ENCODE peak calls at places on chromosome 20, in five cellular contexts. K is tibial artery, Y is GM13976, G is IMR-90, T is upper lobe of right lung. F is an unnamed sample.

GRCh38 chr20:25056601-25057233 is 1.2 kb downstream of the ACSS1 start:
- DNase-seq in K (peak), Y (peak), G (no peak), T (no peak), F (no peak)

GRCh38 chr20:17992847-17993508 is 24.2 kb downstream of the MGME1 start:
- DNase-seq in K (no peak), Y (no peak), G (peak), T (no peak), F (no peak)

GRCh38 chr20:43404880-43405279 is 52.8 kb upstream of the SRSF6 start:
- DNase-seq in K (no peak), Y (peak), G (no peak), T (no peak), F (no peak)

GRCh38 chr20:24917797-24918578 is 31.1 kb upstream of the CST7 start:
- DNase-seq in K (peak), Y (peak), G (peak), T (peak), F (peak)

GRCh38 chr20:32964575-32964974 is 39.7 kb downstream of the SUN5 start:
- DNase-seq in K (no peak), Y (no peak), G (no peak), T (peak), F (no peak)

GRCh38 chr20:8255945-8256632 is 124.0 kb downstream of the PLCB1 start:
- DNase-seq in K (no peak), Y (no peak), G (no peak), T (no peak), F (no peak)

GRCh38 chr20:10553326-10553984 is 118.3 kb downstream of the SLX4IP start:
- DNase-seq in K (peak), Y (peak), G (peak), T (peak), F (peak)

GRCh38 chr20:48629069-48629959 is 198.5 kb downstream of the PREX1 start:
- DNase-seq in K (no peak), Y (no peak), G (no peak), T (no peak), F (no peak)

GRCh38 chr20:24986436-24987015 is 6.0 kb downstream of the APMAP start:
- DNase-seq in K (no peak), Y (no peak), G (no peak), T (peak), F (no peak)

GRCh38 chr20:42083280-42083679 is 465.1 kb upstream of the CHD6 start:
- DNase-seq in K (no peak), Y (no peak), G (no peak), T (no peak), F (no peak)

GRCh38 chr20:48478806-48479550 is 348.8 kb downstream of the PREX1 start:
- DNase-seq in K (no peak), Y (no peak), G (no peak), T (no peak), F (no peak)

GRCh38 chr20:50487397-50487796 is 22.8 kb upstream of the PTPN1 start:
- DNase-seq in K (no peak), Y (no peak), G (no peak), T (no peak), F (no peak)

GRCh38 chr20:34369265-34369664 is 6.2 kb downstream of the ITCH start:
- DNase-seq in K (no peak), Y (no peak), G (no peak), T (no peak), F (no peak)

GRCh38 chr20:31968299-31969126 is 562 bp downstream of the XKR7 start:
- DNase-seq in K (peak), Y (peak), G (peak), T (peak), F (peak)

GRCh38 chr20:8678098-8678776 is 390.6 kb upstream of the PLCB4 start:
- DNase-seq in K (no peak), Y (no peak), G (peak), T (no peak), F (no peak)

GRCh38 chr20:24950836-24951525 is 1.9 kb downstream of the CST7 start:
- DNase-seq in K (no peak), Y (peak), G (no peak), T (peak), F (no peak)

GRCh38 chr20:23126281-23127061 is 40.3 kb upstream of the CD93 start:
- DNase-seq in K (no peak), Y (no peak), G (no peak), T (peak), F (no peak)

GRCh38 chr20:61391185-61391584 is 139.1 kb downstream of the CDH4 start:
- DNase-seq in K (no peak), Y (no peak), G (no peak), T (no peak), F (no peak)

GRCh38 chr20:41738584-41739193 is 120.5 kb upstream of the CHD6 start:
- DNase-seq in K (peak), Y (peak), G (peak), T (no peak), F (peak)

GRCh38 chr20:48153105-48153504 is 367.8 kb upstream of the SULF2 start:
- DNase-seq in K (no peak), Y (no peak), G (no peak), T (no peak), F (no peak)

GRCh38 chr20:48738399-48739304 is 89.1 kb downstream of the PREX1 start:
- DNase-seq in K (no peak), Y (peak), G (no peak), T (no peak), F (no peak)

GRCh38 chr20:12966468-12967085 is 42.2 kb upstream of the SPTLC3 start:
- DNase-seq in K (no peak), Y (no peak), G (peak), T (no peak), F (no peak)

GRCh38 chr20:25209911-25210310 is 14.4 kb downstream of the ENTPD6 start:
- DNase-seq in K (no peak), Y (no peak), G (no peak), T (no peak), F (no peak)

GRCh38 chr20:25066386-25066785 is 8.4 kb upstream of the ACSS1 start:
- DNase-seq in K (no peak), Y (no peak), G (no peak), T (peak), F (no peak)

DNA sequence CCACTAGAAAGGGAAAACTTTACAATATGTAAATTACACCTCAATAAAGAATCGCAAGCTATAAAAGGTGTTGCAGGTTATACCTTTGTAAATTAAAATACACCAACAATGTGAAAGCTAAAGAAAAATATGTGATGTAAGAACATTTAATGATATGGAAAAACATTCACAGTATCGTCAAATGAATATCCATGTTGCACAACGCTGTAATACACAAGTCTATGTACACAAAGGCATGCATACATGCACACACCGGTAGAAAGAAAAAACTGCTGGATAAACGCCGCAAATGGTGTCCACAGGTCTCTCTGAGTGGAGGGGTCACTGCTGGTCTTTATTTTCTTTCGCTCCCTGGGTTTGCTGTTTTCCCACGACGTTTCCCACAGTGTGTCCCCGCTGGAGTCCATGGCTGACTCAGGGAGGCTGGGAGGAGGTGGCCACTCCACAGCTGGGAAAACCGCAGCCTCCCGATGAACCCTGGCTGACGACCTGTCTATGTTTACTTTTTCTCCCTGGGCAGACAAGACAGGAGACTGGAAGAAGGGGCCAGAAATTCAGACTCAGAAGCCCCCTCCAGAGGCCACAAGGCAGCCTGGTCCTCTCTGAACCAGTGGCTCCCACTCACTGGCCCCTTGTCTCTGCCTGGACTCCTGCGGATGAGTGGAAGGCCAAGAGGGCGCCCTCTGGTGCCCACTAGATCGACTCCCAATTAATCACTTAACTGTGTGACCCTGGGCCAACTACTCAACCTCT is 13.0 kb upstream of the BPI start:
- DNase-seq in K (no peak), Y (no peak), G (peak), T (no peak), F (peak)
- TF ChIP-seq CTCF in K (no peak), Y (no peak), G (peak), T (peak), F (peak)

GRCh38 chr20:951384-952169 is 35.4 kb upstream of the ANGPT4 start:
- DNase-seq in K (no peak), Y (no peak), G (no peak), T (no peak), F (no peak)

GRCh38 chr20:955111-955510 is 39.0 kb upstream of the ANGPT4 start:
- DNase-seq in K (no peak), Y (no peak), G (no peak), T (no peak), F (no peak)

GRCh38 chr20:952196-952795 is 36.2 kb upstream of the ANGPT4 start:
- DNase-seq in K (no peak), Y (no peak), G (no peak), T (no peak), F (no peak)

GRCh38 chr20:955656-956055 is 39.5 kb upstream of the ANGPT4 start:
- DNase-seq in K (no peak), Y (no peak), G (no peak), T (no peak), F (no peak)

GRCh38 chr20:953742-954141 is 37.6 kb upstream of the ANGPT4 start:
- DNase-seq in K (no peak), Y (no peak), G (no peak), T (no peak), F (peak)
- TF ChIP-seq CTCF in K (peak), Y (no peak), G (peak), T (no peak), F (no peak)

GRCh38 chr20:54219751-54220426 is 12.0 kb downstream of the PFDN4 start:
- DNase-seq in K (no peak), Y (no peak), G (peak), T (no peak), F (no peak)
- TF ChIP-seq CTCF in K (peak), Y (peak), G (peak), T (peak), F (peak)

GRCh38 chr20:58574469-58574868 is 59.3 kb upstream of the APCDD1L start:
- DNase-seq in K (no peak), Y (no peak), G (no peak), T (no peak), F (no peak)
- TF ChIP-seq CTCF in K (no peak), Y (no peak), G (no peak), T (no peak), F (no peak)

DNA sequence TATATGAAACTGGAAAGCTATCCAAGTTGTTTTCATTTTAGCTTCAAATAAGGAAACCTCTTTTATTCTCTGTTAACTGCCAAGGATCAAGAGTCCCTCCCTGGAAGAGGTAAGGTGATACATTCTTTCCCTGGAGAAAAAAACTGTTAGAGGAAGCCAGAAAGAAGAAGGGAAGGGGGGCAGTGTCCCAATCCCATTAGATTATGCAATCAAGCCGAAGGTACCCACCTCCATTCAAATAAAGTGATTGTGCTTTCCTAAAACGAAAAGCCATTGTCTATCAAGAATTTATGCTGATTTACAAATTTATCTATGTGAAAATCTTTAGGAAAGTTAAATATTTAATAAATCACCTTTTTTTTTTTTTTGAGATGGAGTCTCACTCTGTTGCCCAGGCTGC is 9.5 kb upstream of the UQCC1 start:
- DNase-seq in K (no peak), Y (no peak), G (no peak), T (no peak), F (no peak)
- TF ChIP-seq CTCF in K (no peak), Y (no peak), G (no peak), T (no peak), F (no peak)

DNA sequence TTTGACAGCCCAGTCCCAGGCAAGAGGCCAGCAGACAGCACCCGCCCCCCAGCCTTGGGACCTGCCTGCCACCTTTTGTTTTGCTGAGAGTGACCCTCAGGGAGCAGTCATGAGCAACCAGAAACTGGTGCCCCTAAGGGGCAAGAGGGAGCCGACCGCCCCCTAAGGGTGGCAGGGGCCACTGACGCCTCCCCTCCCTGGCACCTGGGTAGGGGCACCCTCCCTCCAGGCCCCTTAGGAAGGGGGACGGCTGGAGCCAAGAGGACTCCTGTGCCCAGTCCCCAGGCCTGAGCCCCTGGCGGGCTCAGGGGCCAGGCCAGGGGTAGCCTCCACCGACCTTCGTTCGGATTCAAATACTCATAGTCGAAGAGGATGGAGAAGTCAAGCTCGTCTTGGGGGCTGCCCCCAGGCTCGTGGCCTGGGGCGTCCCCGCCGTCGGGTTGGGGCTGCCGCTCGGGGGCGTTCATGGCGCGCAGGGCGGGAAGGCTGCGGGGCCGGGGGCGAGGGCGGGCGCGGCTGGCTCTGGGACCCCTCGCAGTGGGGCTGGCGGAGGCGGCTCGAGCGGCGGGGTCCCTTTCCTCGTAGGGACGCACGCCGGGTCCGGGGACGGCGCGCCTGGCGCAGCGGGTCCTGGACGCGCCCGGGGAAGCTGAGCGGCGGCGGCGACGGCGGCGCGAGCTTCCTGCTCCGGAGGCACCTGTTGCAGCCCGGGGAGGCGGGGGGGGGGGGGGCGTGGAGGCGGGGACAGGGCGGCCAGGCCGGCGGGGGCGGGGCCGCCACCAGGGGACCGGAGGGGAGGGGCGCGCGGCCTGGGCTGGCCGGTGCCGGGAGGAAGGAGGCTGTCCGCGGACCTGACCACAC is at the start of gene NFATC2:
- DNase-seq in K (no peak), Y (peak), G (no peak), T (peak), F (peak)
- TF ChIP-seq CTCF in K (no peak), Y (peak), G (no peak), T (peak), F (no peak)

GRCh38 chr20:62405108-62405980 is 1.7 kb downstream of the CABLES2 start:
- DNase-seq in K (peak), Y (no peak), G (peak), T (peak), F (peak)
- TF ChIP-seq CTCF in K (peak), Y (peak), G (peak), T (peak), F (peak)

GRCh38 chr20:63765082-63765873 is 25.7 kb downstream of the SLC2A4RG start:
- DNase-seq in K (no peak), Y (no peak), G (no peak), T (no peak), F (no peak)
- TF ChIP-seq CTCF in K (no peak), Y (no peak), G (no peak), T (no peak), F (no peak)

GRCh38 chr20:39880890-39881289 is 808.1 kb downstream of the MAFB start:
- DNase-seq in K (no peak), Y (no peak), G (no peak), T (no peak), F (no peak)
- TF ChIP-seq CTCF in K (no peak), Y (no peak), G (no peak), T (peak), F (no peak)

DNA sequence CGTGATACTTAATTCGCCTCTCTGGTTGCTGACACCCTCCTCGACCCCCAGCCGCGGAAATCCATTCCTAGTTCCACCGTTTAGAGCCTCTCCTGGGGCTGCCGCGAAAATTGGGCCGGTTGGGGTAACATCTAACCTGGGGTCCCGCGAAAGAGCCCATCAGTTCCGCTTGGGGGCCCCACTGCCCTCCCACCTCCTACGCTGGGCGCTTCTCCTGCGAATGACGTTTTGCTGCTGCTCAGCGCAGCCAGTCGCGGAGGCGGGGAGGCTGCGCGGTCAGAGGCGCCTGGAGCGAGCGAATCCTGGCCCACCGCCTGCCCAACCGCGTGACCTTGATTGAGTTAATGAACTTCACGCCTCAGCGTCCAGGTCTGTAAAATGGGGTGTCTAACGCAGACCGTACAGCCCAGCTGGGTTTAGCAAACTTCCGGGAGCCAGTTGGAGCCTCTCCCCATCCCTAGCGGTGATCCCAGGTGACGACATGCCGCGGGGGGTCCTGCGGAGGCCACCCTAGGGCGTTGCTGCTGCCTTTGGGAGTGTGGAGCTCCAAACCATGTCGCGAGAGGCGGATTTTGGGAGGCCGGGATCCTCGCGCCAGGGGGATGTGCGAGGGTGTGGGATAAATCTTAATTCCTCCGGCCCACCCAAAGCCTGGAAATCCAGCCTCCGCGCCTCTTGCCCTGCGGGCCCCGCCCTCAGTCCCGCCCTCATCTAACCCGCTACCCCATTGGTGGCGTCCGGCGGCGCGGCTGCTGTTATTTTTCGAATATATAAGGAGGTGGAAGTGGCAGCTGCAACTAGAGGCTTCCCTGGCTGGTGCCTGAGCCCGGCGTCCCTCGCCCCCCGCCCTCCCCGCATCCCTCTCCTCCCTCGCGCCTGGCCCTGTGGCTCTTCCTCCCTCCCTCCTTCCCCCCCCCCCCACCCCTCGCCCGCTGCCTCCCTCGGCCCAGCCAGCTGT is at the start of gene CDC25B:
- DNase-seq in K (peak), Y (peak), G (peak), T (peak), F (peak)
- TF ChIP-seq CTCF in K (peak), Y (peak), G (peak), T (peak), F (peak)